ENCODE peak calls at places on chromosomes 2 and 18, in nine cellular contexts. S, Y, W, R, L, O, G, I and H are unnamed samples. For H3K4me1, the result is how much of the 10 kb centered on the place peaks cover.

GRCh38 chr2:131641414-131642206 is 113.9 kb downstream of the CCDC74A start:
- DNase-seq in S (no peak), Y (no peak), W (no peak), R (no peak), L (no peak), O (no peak), G (no peak), I (no peak), H (no peak)

GRCh38 chr2:5981241-5982055 is 289.3 kb downstream of the SOX11 start:
- DNase-seq in S (no peak), Y (no peak), W (no peak), R (no peak), L (no peak), O (no peak), G (no peak), I (no peak), H (no peak)

GRCh38 chr2:100580474-100581264 is 17.9 kb downstream of the PDCL3 start:
- DNase-seq in S (no peak), Y (no peak), W (peak), R (no peak), L (no peak), O (no peak), G (no peak), I (no peak), H (no peak)

GRCh38 chr2:235263205-235264120 is 230.4 kb upstream of the AGAP1 start:
- DNase-seq in S (peak), Y (peak), W (no peak), R (peak), L (no peak), O (peak), G (peak), I (peak), H (peak)

GRCh38 chr2:200810252-200810650 is 1.5 kb upstream of the BZW1 start:
- DNase-seq in S (no peak), Y (peak), W (no peak), R (no peak), L (no peak), O (no peak), G (no peak), I (peak), H (no peak)

GRCh38 chr18:73283788-73284187 is 416.0 kb upstream of the NETO1 start:
- DNase-seq in S (no peak), Y (peak), W (no peak), R (no peak), L (no peak), O (no peak), G (no peak), I (no peak), H (no peak)

GRCh38 chr18:11146238-11146946 is 3.0 kb downstream of the PIEZO2 start:
- DNase-seq in S (no peak), Y (no peak), W (no peak), R (no peak), L (peak), O (peak), G (no peak), I (no peak), H (no peak)

GRCh38 chr2:201273330-201273983 is 13.1 kb downstream of the CASP8 start:
- DNase-seq in S (no peak), Y (no peak), W (no peak), R (no peak), L (no peak), O (no peak), G (no peak), I (no peak), H (no peak)

GRCh38 chr18:74013955-74014354 is 133.7 kb downstream of the FBXO15 start:
- DNase-seq in S (no peak), Y (peak), W (no peak), R (no peak), L (no peak), O (no peak), G (no peak), I (no peak), H (no peak)

GRCh38 chr2:145984541-145984940 is 1464.6 kb upstream of the ZEB2 start:
- DNase-seq in S (no peak), Y (peak), W (no peak), R (no peak), L (no peak), O (no peak), G (no peak), I (peak), H (no peak)

GRCh38 chr2:46909771-46910419 is 5.7 kb downstream of the MCFD2 start:
- DNase-seq in S (no peak), Y (peak), W (no peak), R (no peak), L (no peak), O (no peak), G (no peak), I (peak), H (peak)

GRCh38 chr2:226802573-226802972 is 3.0 kb upstream of the IRS1 start:
- DNase-seq in S (peak), Y (peak), W (no peak), R (no peak), L (no peak), O (no peak), G (no peak), I (no peak), H (no peak)

GRCh38 chr2:17879137-17879912 is 858 bp downstream of the KCNS3 start:
- DNase-seq in S (peak), Y (peak), W (no peak), R (peak), L (peak), O (peak), G (peak), I (peak), H (peak)

GRCh38 chr2:156727867-156728266 is 291.7 kb downstream of the GPD2 start:
- DNase-seq in S (no peak), Y (no peak), W (no peak), R (no peak), L (no peak), O (no peak), G (no peak), I (no peak), H (no peak)

GRCh38 chr2:128797092-128797491 is 478.4 kb upstream of the HS6ST1 start:
- DNase-seq in S (no peak), Y (no peak), W (no peak), R (no peak), L (no peak), O (no peak), G (no peak), I (no peak), H (no peak)

GRCh38 chr2:28359222-28360065 is 33.2 kb upstream of the FOSL2 start:
- DNase-seq in S (no peak), Y (no peak), W (peak), R (no peak), L (no peak), O (peak), G (no peak), I (no peak), H (no peak)

GRCh38 chr2:227006189-227006897 is 157.7 kb downstream of the COL4A4 start:
- DNase-seq in S (no peak), Y (no peak), W (no peak), R (no peak), L (no peak), O (no peak), G (no peak), I (no peak), H (no peak)

DNA sequence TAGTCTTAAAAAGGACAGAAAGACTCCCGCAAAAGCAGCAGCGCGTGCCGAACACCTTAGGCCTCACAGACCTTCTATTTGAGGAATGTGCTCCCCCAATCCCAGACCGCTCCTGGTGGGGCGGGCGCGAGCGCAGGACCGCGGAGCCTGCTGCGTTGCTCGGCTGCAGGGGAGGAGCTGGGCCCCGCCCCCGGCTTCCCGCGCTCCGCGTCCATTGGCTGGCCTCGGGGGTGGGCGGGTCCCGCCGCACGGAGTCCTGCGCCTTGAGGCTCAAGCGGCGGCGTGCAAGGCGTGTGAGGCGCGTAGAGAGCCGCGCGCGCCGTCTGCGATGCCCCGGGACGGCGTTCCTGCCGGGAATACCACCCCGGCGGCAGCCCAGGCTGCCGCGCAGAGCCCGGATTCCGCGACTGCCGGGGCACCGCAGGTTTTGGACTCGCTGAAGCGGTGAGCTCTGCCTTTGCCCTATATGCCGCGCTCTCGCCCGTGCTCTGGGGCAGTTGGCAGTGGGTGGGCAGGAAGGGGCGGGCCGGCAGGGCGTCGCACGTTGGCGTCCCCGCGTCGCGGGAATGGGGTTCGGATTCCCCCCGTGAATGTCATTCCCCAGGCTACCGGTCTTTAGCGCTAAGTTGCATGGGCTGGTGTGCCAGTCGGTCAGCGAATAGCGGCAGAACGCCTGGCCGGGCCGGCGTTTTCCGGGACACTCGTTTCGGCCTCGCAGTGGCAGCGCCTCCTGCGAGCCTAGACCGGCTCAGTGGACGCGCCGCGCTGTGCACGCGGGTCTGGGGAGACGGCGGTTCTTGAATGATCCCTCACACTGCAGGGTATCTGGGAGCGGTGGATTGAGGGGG is 49.6 kb upstream of the PAIP2B start:
- DNase-seq in S (peak), Y (peak), W (peak), R (peak), L (peak), O (peak), G (peak), I (peak), H (peak)
- H3K27ac ChIP-seq in S (peak), Y (peak), W (no peak), R (peak), L (peak), O (peak), G (no peak), I (peak), H (peak)

GRCh38 chr2:45707034-45707433 is 55.6 kb downstream of the PRKCE start:
- DNase-seq in S (no peak), Y (no peak), W (no peak), R (no peak), L (no peak), O (no peak), G (no peak), I (no peak), H (no peak)
- H3K4me1 ChIP-seq in S (under half), Y (under half), W (under half), R (under half), L (under half), O (under half), G (under half), I (under half), H (under half)

GRCh38 chr2:169735623-169736022 is 2.0 kb downstream of the KLHL23 start:
- DNase-seq in S (no peak), Y (no peak), W (no peak), R (no peak), L (no peak), O (no peak), G (no peak), I (no peak), H (no peak)
- H3K27ac ChIP-seq in S (no peak), Y (no peak), W (no peak), R (no peak), L (no peak), O (no peak), G (no peak), I (no peak), H (peak)

GRCh38 chr2:32925976-32926707 is 20.6 kb upstream of the LTBP1 start:
- DNase-seq in S (no peak), Y (no peak), W (no peak), R (no peak), L (no peak), O (no peak), G (no peak), I (no peak), H (no peak)

GRCh38 chr2:32925283-32925682 is 21.5 kb upstream of the LTBP1 start:
- DNase-seq in S (no peak), Y (no peak), W (no peak), R (no peak), L (no peak), O (no peak), G (no peak), I (no peak), H (no peak)

GRCh38 chr2:32918774-32919173 is 28.0 kb upstream of the LTBP1 start:
- DNase-seq in S (no peak), Y (no peak), W (no peak), R (no peak), L (no peak), O (no peak), G (no peak), I (no peak), H (no peak)

GRCh38 chr2:32926708-32927084 is 20.1 kb upstream of the LTBP1 start:
- DNase-seq in S (no peak), Y (no peak), W (no peak), R (no peak), L (no peak), O (no peak), G (no peak), I (no peak), H (no peak)

GRCh38 chr2:32922466-32922865 is 24.3 kb upstream of the LTBP1 start:
- DNase-seq in S (no peak), Y (no peak), W (no peak), R (no peak), L (no peak), O (no peak), G (no peak), I (no peak), H (no peak)
- H3K4me1 ChIP-seq in S (under half), Y (under half), W (under half), R (under half), L (under half), O (under half), G (under half), I (under half), H (under half)

DNA sequence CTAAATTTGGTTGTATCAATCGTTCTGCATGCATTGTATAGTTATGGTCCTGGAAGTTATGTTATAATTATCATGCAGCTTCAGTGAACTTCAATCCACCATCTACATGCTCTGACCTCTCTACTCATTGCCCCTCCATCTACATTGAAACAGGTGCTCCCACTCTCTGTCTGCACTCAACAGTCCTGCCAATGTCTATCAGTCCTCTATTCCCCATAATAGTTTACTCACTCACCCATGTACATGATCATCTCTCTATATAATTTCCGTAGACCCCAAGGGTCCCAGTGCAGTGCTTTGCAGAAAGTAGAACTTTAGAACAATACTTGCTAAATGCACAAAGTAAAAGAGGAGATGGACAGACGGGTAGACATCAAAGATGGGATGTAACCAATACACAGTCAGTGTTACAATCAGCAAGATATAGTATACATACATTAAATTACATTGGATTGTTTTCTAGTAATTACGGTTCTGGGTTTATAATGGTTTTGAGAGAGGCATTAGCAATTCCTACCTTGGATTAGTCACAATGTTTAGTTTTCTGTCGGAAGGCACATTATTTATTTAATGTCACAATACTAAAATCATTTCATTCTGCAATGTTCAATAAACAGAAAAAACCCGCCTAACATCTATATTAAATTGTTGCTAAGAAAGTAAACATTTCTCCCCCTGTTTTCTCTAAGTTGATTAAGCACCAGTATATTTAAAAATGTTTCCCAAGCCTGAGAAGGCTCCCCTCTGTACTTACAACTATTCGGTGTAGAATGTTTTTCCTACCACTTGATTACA is 94.3 kb upstream of the SIX2 start:
- DNase-seq in S (no peak), Y (no peak), W (no peak), R (no peak), L (no peak), O (no peak), G (no peak), I (no peak), H (no peak)
- H3K27ac ChIP-seq in S (no peak), Y (no peak), W (no peak), R (no peak), L (no peak), O (no peak), G (no peak), I (no peak), H (no peak)

GRCh38 chr2:119429225-119430000 is 2.2 kb upstream of the TMEM37 start:
- DNase-seq in S (no peak), Y (no peak), W (no peak), R (no peak), L (no peak), O (no peak), G (peak), I (no peak), H (no peak)

GRCh38 chr2:119430023-119430498 is 1.6 kb upstream of the TMEM37 start:
- DNase-seq in S (no peak), Y (no peak), W (no peak), R (no peak), L (no peak), O (no peak), G (peak), I (no peak), H (no peak)

GRCh38 chr2:119431976-119432881 is 575 bp downstream of the TMEM37 start:
- DNase-seq in S (no peak), Y (no peak), W (no peak), R (no peak), L (no peak), O (peak), G (peak), I (no peak), H (no peak)

GRCh38 chr2:119432882-119433522 is 1.3 kb downstream of the TMEM37 start:
- DNase-seq in S (no peak), Y (no peak), W (no peak), R (no peak), L (no peak), O (no peak), G (no peak), I (no peak), H (no peak)

GRCh38 chr2:119431155-119431975 is at the start of gene TMEM37:
- DNase-seq in S (peak), Y (peak), W (no peak), R (no peak), L (peak), O (peak), G (peak), I (peak), H (peak)
- H3K4me1 ChIP-seq in S (under half), Y (under half), W (under half), R (under half), L (under half), O (under half), G (half or more), I (under half), H (under half)

GRCh38 chr2:196404276-196404675 is 232.9 kb upstream of the STK17B start:
- DNase-seq in S (no peak), Y (no peak), W (no peak), R (no peak), L (no peak), O (no peak), G (no peak), I (no peak), H (no peak)
- H3K27ac ChIP-seq in S (no peak), Y (no peak), W (no peak), R (no peak), L (no peak), O (no peak), G (no peak), I (peak), H (no peak)

GRCh38 chr2:195473802-195474201 is 183.2 kb upstream of the SLC39A10 start:
- DNase-seq in S (no peak), Y (no peak), W (no peak), R (no peak), L (no peak), O (no peak), G (no peak), I (no peak), H (no peak)
- H3K4me1 ChIP-seq in S (under half), Y (under half), W (under half), R (under half), L (under half), O (under half), G (under half), I (under half), H (under half)

DNA sequence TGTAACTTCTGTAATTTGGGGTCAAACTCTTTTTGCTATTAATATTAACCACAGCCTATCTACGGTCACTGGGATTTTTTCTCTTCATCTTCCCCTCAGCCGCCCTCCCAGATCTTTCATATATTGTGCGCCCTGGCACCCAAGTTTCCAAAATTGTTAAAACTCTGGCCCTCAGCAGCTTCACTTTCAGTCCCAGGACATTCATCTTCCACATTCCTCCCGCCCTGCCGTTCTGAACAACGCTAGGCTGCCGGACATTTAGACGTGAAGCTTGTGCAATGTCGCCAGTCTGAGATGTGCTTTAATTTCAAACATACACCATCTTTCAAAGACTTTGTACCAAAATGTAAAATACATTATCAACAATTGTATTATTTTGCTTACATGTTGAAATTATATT is 1.8 kb upstream of the TMEM18 start:
- DNase-seq in S (no peak), Y (no peak), W (no peak), R (no peak), L (no peak), O (no peak), G (no peak), I (no peak), H (no peak)
- H3K27ac ChIP-seq in S (peak), Y (no peak), W (no peak), R (no peak), L (no peak), O (no peak), G (no peak), I (no peak), H (no peak)

GRCh38 chr2:186381573-186381972 is 104.5 kb upstream of the ZC3H15 start:
- DNase-seq in S (no peak), Y (no peak), W (no peak), R (no peak), L (no peak), O (peak), G (no peak), I (no peak), H (no peak)
- H3K4me1 ChIP-seq in S (under half), Y (under half), W (under half), R (under half), L (under half), O (under half), G (under half), I (under half), H (under half)